ENCODE peak calls at places on chromosome 14, in five cellular contexts. M is NCI-H748 treated with DMSO at 0.1 percent for 48 hours; A is SHP77 treated with DMSO at 0.1 percent for 48 hours; L is fibroblast of villous mesenchyme; E is stimulated activated CD4-positive, alpha-beta T cell treated with anti-CD3 and anti-CD28 coated beads, Interleukin-1b, Interleukin-23, amount 100 ng/mL, for 24 hours. I is an unnamed sample.

GRCh38 chr14:24409217-24409616 is 10.4 kb downstream of the NYNRIN start:
- DNase-seq in E (no peak), M (no peak), L (no peak), A (no peak), I (no peak)

GRCh38 chr14:100567009-100567876 is 20.0 kb downstream of the BEGAIN start:
- DNase-seq in A (no peak), E (no peak), L (no peak), M (no peak), I (no peak)

GRCh38 chr14:102508410-102508773 is 1.2 kb downstream of the ANKRD9 start:
- DNase-seq in E (no peak), L (no peak), A (no peak), M (peak), I (peak)

GRCh38 chr14:97266653-97267052 is 469.5 kb downstream of the VRK1 start:
- DNase-seq in M (no peak), E (no peak), L (no peak), A (no peak), I (no peak)

GRCh38 chr14:30375280-30375892 is 183.6 kb upstream of the G2E3 start:
- DNase-seq in M (peak), A (peak), E (peak), L (peak), I (no peak)

GRCh38 chr14:36522347-36522971 is 2.4 kb upstream of the NKX2-1 start:
- DNase-seq in L (no peak), E (no peak), M (no peak), A (no peak), I (no peak)

GRCh38 chr14:52399886-52400599 is 85.9 kb downstream of the PTGER2 start:
- DNase-seq in A (no peak), L (peak), M (no peak), E (no peak), I (no peak)

GRCh38 chr14:61965030-61965745 is 203.0 kb downstream of the SNAPC1 start:
- DNase-seq in M (no peak), L (peak), A (no peak), E (no peak), I (no peak)

GRCh38 chr14:52876311-52876710 is 74.5 kb downstream of the FERMT2 start:
- DNase-seq in L (peak), A (no peak), E (no peak), M (no peak), I (no peak)

GRCh38 chr14:81193924-81194633 is 26.7 kb downstream of the GTF2A1 start:
- DNase-seq in E (no peak), A (no peak), M (no peak), L (no peak), I (no peak)

GRCh38 chr14:34258318-34258717 is 203.7 kb downstream of the SPTSSA start:
- DNase-seq in A (no peak), E (no peak), M (no peak), L (no peak), I (no peak)

GRCh38 chr14:54724772-54725325 is 157.9 kb downstream of the SAMD4A start:
- DNase-seq in M (no peak), E (no peak), A (no peak), L (no peak), I (no peak)

GRCh38 chr14:68790656-68791077 is 2.2 kb downstream of the ZFP36L1 start:
- DNase-seq in M (no peak), E (no peak), L (no peak), A (no peak), I (no peak)

GRCh38 chr14:100144996-100145646 is 14.3 kb downstream of the DEGS2 start:
- DNase-seq in A (no peak), L (no peak), M (no peak), E (no peak), I (no peak)

GRCh38 chr14:89319687-89320086 is 97.3 kb downstream of the FOXN3 start:
- DNase-seq in M (no peak), L (no peak), E (no peak), A (no peak), I (no peak)

GRCh38 chr14:69473271-69473670 is 11.3 kb upstream of the PLEKHD1 start:
- DNase-seq in A (no peak), E (no peak), L (no peak), M (no peak), I (no peak)

GRCh38 chr14:54767139-54767431 is 135.5 kb downstream of the GCH1 start:
- DNase-seq in M (no peak), E (no peak), A (no peak), L (no peak), I (no peak)

GRCh38 chr14:103561381-103562134 is 899 bp downstream of the BAG5 start:
- DNase-seq in M (peak), L (peak), A (no peak), E (no peak), I (no peak)

GRCh38 chr14:93009471-93010117 is 86.6 kb downstream of the CHGA start:
- DNase-seq in L (peak), M (no peak), A (no peak), E (no peak), I (no peak)

GRCh38 chr14:56299306-56299984 is 181.2 kb downstream of the PELI2 start:
- DNase-seq in M (no peak), A (no peak), E (no peak), L (no peak), I (no peak)

GRCh38 chr14:35402323-35403084 is 2.0 kb downstream of the NFKBIA start:
- DNase-seq in A (no peak), L (peak), E (no peak), M (no peak), I (no peak)

GRCh38 chr14:35878272-35879140 is 52.4 kb downstream of the BRMS1L start:
- DNase-seq in L (peak), E (no peak), M (no peak), A (peak), I (no peak)

GRCh38 chr14:81348086-81348485 is 52.0 kb downstream of the STON2 start:
- DNase-seq in E (no peak), A (no peak), M (no peak), L (no peak), I (no peak)

GRCh38 chr14:51527073-51527472 is 124.6 kb upstream of the FRMD6 start:
- DNase-seq in L (peak), A (no peak), E (no peak), M (no peak), I (no peak)

GRCh38 chr14:21917699-21918436 is 244.2 kb upstream of the OR4E1 start:
- DNase-seq in M (peak), A (peak), E (peak), L (peak), I (peak)

GRCh38 chr14:25394791-25395391 is 344.9 kb upstream of the STXBP6 start:
- DNase-seq in M (no peak), A (no peak), E (no peak), L (no peak), I (no peak)

GRCh38 chr14:61940669-61941420 is 178.6 kb downstream of the SNAPC1 start:
- DNase-seq in E (no peak), L (no peak), M (no peak), A (no peak), I (no peak)

I was measured in DMS153.